ENCODE peak calls at places on chromosome 16, in four cellular contexts. Q, V, J and T are unnamed samples.

GRCh38 chr16:4859900-4860255 is 12.6 kb downstream of the UBN1 start:
- DNase-seq in Q (no peak), V (no peak), J (no peak), T (no peak)

GRCh38 chr16:3112881-3113574 is 642 bp downstream of the ZNF205 start:
- DNase-seq in Q (peak), V (no peak), J (no peak), T (no peak)

GRCh38 chr16:12455287-12455798 is 348.3 kb downstream of the CPPED1 start:
- DNase-seq in Q (peak), V (peak), J (peak), T (peak)

GRCh38 chr16:30805370-30806169 is 18.6 kb upstream of the ZNF629 start:
- DNase-seq in Q (peak), V (peak), J (peak), T (peak)

GRCh38 chr16:2233872-2234812 is 2.1 kb upstream of the DNASE1L2 start:
- DNase-seq in Q (no peak), V (no peak), J (no peak), T (no peak)

GRCh38 chr16:80273635-80274538 is 266.9 kb upstream of the DYNLRB2 start:
- DNase-seq in Q (peak), V (no peak), J (no peak), T (no peak)

GRCh38 chr16:81569361-81570034 is 124.9 kb downstream of the CMIP start:
- DNase-seq in Q (no peak), V (no peak), J (no peak), T (no peak)

GRCh38 chr16:85924675-85925074 is 25.7 kb downstream of the IRF8 start:
- DNase-seq in Q (peak), V (no peak), J (no peak), T (no peak)

GRCh38 chr16:12381662-12382061 is 405.1 kb downstream of the SNX29 start:
- DNase-seq in Q (no peak), V (no peak), J (no peak), T (no peak)

GRCh38 chr16:83743720-83744119 is 64.1 kb upstream of the HSBP1 start:
- DNase-seq in Q (no peak), V (no peak), J (no peak), T (no peak)

GRCh38 chr16:20380782-20381181 is 23.8 kb downstream of the PDILT start:
- DNase-seq in Q (no peak), V (no peak), J (no peak), T (no peak)

GRCh38 chr16:10878644-10879498 is 1.9 kb downstream of the CIITA start:
- DNase-seq in Q (peak), V (peak), J (peak), T (no peak)

GRCh38 chr16:10338426-10338825 is 47.4 kb upstream of the ATF7IP2 start:
- DNase-seq in Q (no peak), V (no peak), J (no peak), T (no peak)

GRCh38 chr16:16861546-16861945 is 482.6 kb downstream of the NPIPA7 start:
- DNase-seq in Q (peak), V (peak), J (no peak), T (peak)

GRCh38 chr16:7405166-7405565 is 72.5 kb downstream of the RBFOX1 start:
- DNase-seq in Q (no peak), V (peak), J (no peak), T (no peak)

GRCh38 chr16:57140866-57141668 is 44.8 kb downstream of the PSME3IP1 start:
- DNase-seq in Q (no peak), V (peak), J (no peak), T (no peak)

GRCh38 chr16:74842413-74842812 is 67.8 kb upstream of the FA2H start:
- DNase-seq in Q (no peak), V (no peak), J (no peak), T (no peak)

GRCh38 chr16:57750796-57751538 is 15.4 kb downstream of the KATNB1 start:
- DNase-seq in Q (no peak), V (no peak), J (peak), T (no peak)

GRCh38 chr16:57889960-57890751 is 80.8 kb downstream of the CNGB1 start:
- DNase-seq in Q (peak), V (no peak), J (no peak), T (no peak)

GRCh38 chr16:65099607-65100006 is 22.3 kb downstream of the CDH11 start:
- DNase-seq in Q (no peak), V (no peak), J (no peak), T (no peak)

GRCh38 chr16:67463691-67464090 is 17.3 kb downstream of the ATP6V0D1 start:
- DNase-seq in Q (no peak), V (no peak), J (peak), T (no peak)

GRCh38 chr16:12515771-12516170 is 287.9 kb downstream of the CPPED1 start:
- DNase-seq in Q (no peak), V (no peak), J (no peak), T (no peak)

GRCh38 chr16:67967956-67968439 is 439 bp downstream of the SLC12A4 start:
- DNase-seq in Q (peak), V (no peak), J (no peak), T (no peak)

GRCh38 chr16:683396-684066 is 603 bp downstream of the JMJD8 start:
- DNase-seq in Q (no peak), V (no peak), J (no peak), T (no peak)

GRCh38 chr16:49755291-49755611 is 100.7 kb downstream of the ZNF423 start:
- DNase-seq in Q (peak), V (no peak), J (no peak), T (no peak)

GRCh38 chr16:87060026-87060986 is 256.9 kb downstream of the C16orf95 start:
- DNase-seq in Q (peak), V (no peak), J (no peak), T (no peak)

GRCh38 chr16:84275562-84276151 is 19.0 kb upstream of the WFDC1 start:
- DNase-seq in Q (no peak), V (no peak), J (no peak), T (no peak)

GRCh38 chr16:4649744-4650442 is 25.3 kb downstream of the MGRN1 start:
- DNase-seq in Q (no peak), V (no peak), J (no peak), T (no peak)

GRCh38 chr16:84891149-84891795 is 71.5 kb downstream of the CRISPLD2 start:
- DNase-seq in Q (no peak), V (no peak), J (peak), T (no peak)

DNA sequence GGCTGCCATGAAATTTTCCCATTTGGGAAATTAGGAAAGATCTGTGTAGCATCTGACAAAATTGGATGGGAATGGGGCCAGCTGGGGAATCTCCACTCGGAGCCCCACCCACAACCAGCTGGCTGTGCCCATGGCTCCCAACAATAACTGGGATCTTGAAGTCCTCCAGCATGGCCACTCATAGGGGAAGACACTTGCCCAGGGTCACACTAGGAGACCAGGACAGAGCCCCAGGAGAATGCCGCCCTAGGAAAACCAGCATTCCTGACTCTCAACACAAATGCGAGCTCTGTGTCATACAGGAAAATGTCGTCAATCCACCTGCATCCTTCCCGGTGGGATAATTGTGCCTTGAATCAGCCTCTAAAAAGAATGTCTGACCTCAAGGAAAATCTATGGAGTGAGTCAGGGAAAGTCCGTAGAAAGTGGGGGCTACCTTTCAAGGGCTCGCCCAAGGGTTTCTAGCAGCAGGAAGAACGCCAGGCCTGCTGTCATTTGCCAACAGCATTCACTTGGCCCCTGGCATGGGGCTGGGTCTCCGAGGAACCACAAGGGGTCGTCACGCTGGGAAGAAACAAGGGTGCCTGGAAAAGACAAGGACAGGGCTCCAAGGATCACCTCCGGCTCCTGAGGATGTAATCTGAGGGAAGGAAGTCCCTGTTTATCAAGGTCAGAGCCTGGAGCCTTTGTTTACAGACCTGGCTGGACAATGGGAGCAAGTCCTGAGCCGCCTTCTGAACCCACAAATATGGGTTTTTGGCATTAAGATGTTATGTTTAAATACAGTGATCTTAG is 15.9 kb downstream of the CDH5 start:
- DNase-seq in Q (peak), V (peak), J (no peak), T (no peak)
- TF ChIP-seq CTCF in Q (no peak), V (peak), J (no peak), T (no peak)

GRCh38 chr16:59192551-59193199 is 458.6 kb upstream of the GOT2 start:
- DNase-seq in Q (peak), V (peak), J (no peak), T (peak)
- TF ChIP-seq CTCF in Q (peak), V (peak), J (no peak), T (peak)

GRCh38 chr16:23678430-23679273 is at the start of gene PLK1:
- DNase-seq in Q (peak), V (peak), J (peak), T (peak)
- TF ChIP-seq CTCF in Q (peak), V (peak), J (no peak), T (peak)

DNA sequence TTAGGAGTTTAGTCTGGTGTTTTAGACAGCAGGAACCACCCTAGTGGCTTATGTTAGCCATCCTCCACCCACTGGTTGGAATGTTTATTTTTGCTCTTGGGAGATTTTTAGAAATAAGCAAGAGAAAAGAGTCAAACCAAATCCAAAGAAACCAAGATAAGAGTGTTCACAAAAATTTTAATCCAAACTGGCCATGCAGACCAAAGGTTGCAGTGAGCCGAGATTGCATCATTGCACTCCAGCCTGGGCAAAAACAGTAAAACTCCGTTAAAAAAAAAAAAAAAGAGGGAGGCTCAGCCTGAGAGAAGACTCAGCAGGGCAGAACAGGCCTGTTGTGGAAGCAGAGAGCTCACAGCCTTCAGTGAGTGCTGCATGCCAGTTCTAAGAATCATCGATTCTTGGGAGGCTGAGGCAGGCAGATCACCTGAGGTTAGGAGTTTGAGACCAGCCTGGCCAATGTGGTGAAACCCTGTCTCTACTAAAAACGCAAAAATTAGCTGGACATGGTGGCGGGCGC is 12.2 kb upstream of the C16orf54 start:
- DNase-seq in Q (peak), V (no peak), J (no peak), T (no peak)
- TF ChIP-seq CTCF in Q (peak), V (no peak), J (no peak), T (no peak)